ENCODE peak calls at places on chromosomes 5 and 9, in seven cellular contexts. Y is mesendoderm, Q is H1, H is neuronal stem cell, P is H9, C is mesenchymal stem cell, R is IMR-90. A is an unnamed sample.

GRCh38 chr9:6367128-6367741 is 39.1 kb downstream of the TPD52L3 start:
- DNase-seq in C (no peak), R (peak; percentile 29), P (no peak), Y (no peak), Q (no peak), H (no peak), A (no peak)

GRCh38 chr5:110354341-110354740 is 372.1 kb downstream of the TMEM232 start:
- DNase-seq in C (no peak), R (no peak), P (no peak), Q (no peak), Y (no peak), H (no peak), A (no peak)

GRCh38 chr5:53089481-53089976 is 20.0 kb downstream of the MOCS2 start:
- DNase-seq in Y (no peak), P (no peak), C (no peak), H (no peak), Q (no peak), R (peak; percentile 34), A (peak; percentile 2)

GRCh38 chr9:125043148-125043547 is 100.2 kb downstream of the SCAI start:
- DNase-seq in C (no peak), P (no peak), Q (no peak), Y (no peak), R (no peak), H (no peak), A (no peak)

GRCh38 chr5:5105531-5105930 is 34.6 kb upstream of the ADAMTS16 start:
- DNase-seq in C (no peak), Y (no peak), P (no peak), R (no peak), Q (no peak), H (no peak), A (no peak)

GRCh38 chr5:119785057-119785456 is 155.7 kb downstream of the FAM170A start:
- DNase-seq in P (no peak), C (no peak), H (no peak), Y (no peak), Q (no peak), R (no peak), A (no peak)

GRCh38 chr5:34771076-34771475 is 67.9 kb upstream of the TTC23L start:
- DNase-seq in R (no peak), H (no peak), Q (no peak), P (no peak), Y (no peak), C (no peak), A (peak; percentile 97)

GRCh38 chr5:91283326-91283725 is 99.8 kb downstream of the ARRDC3 start:
- DNase-seq in Q (no peak), R (no peak), H (no peak), P (no peak), C (no peak), Y (no peak), A (peak; percentile 63)

GRCh38 chr9:92974161-92974661 is 26.9 kb downstream of the FGD3 start:
- DNase-seq in Y (no peak), H (no peak), Q (no peak), P (no peak), C (no peak), R (no peak), A (peak; percentile 92)

GRCh38 chr5:113311301-113311700 is 123.5 kb downstream of the TSSK1B start:
- DNase-seq in R (no peak), Y (no peak), H (no peak), P (no peak), Q (no peak), C (no peak), A (peak; percentile 16)

GRCh38 chr9:7780261-7780988 is 19.2 kb downstream of the DMAC1 start:
- DNase-seq in H (peak; percentile 14), C (peak; percentile 64), P (no peak), Y (peak; percentile 28), Q (no peak), R (peak; percentile 73), A (no peak)

GRCh38 chr5:125023673-125024072 is 277.2 kb upstream of the ZNF608 start:
- DNase-seq in Q (no peak), Y (no peak), P (no peak), H (no peak), C (no peak), R (peak; percentile 39), A (no peak)

GRCh38 chr5:119016125-119016774 is 27.9 kb upstream of the DTWD2 start:
- DNase-seq in C (no peak), P (no peak), Y (no peak), H (no peak), R (no peak), Q (no peak), A (no peak)

GRCh38 chr9:125683486-125683885 is 23.5 kb downstream of the MAPKAP1 start:
- DNase-seq in C (no peak), Y (no peak), Q (no peak), R (peak; percentile 86), P (no peak), H (no peak), A (no peak)

GRCh38 chr9:37369671-37370070 is 52.8 kb upstream of the GRHPR start:
- DNase-seq in C (no peak), R (no peak), P (no peak), Q (no peak), Y (no peak), H (no peak), A (no peak)

DNA sequence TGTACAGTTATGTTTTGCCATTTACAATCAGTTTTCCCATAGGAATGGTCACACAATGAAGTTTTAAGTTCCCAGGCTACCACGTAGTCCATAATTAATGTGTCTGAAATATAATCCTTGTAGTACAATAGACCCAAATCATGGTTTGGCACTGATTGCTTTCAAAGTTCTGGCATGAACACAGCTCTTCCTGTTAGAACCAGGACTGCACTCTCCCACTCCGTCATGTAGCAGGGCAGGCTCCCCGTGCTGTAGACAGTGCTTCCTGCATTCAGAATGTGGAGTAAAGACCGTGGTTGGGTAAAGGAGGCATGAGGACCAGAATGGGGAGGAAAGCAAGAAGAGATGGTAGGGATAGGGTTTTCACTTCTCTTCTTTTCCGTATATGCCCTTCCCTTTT is 4.0 kb downstream of the SEC61B start:
- DNase-seq in Y (no peak), R (no peak), H (no peak), Q (no peak), C (no peak), P (no peak), A (no peak)
- H3K23ac ChIP-seq in Y (no peak overlapping the region), R (no peak overlapping the region), H (no peak overlapping the region), Q (no peak overlapping the region), C (no peak overlapping the region), P (no peak overlapping the region), A (no peak overlapping the region)

DNA sequence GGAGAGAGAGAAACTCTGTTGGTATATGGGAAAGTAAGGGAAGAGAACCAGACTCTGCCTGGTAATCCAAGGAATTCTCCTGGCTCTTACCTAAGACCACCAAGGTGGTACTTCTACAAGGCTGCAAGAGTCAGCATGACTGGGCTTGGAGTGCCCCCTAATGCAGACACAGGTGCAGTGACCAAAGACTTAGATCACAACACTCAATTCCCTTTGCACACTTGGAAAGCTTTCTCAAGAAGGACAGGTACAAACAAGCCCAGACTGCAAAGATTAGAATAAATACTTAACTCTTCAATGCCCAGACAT is 25.2 kb downstream of the UGT3A2 start:
- DNase-seq in P (peak; percentile 46), C (no peak), R (no peak), Q (no peak), H (no peak), Y (peak; percentile 69), A (no peak)
- H2BK120ac ChIP-seq in P (no peak overlapping the region), C (no peak overlapping the region), R (no peak overlapping the region), Q (no peak overlapping the region), H (no peak overlapping the region), Y (no peak overlapping the region), A (no peak overlapping the region)

GRCh38 chr9:34671307-34671706 is 8.8 kb upstream of the CCL27 start:
- DNase-seq in P (no peak), Y (peak; percentile 9), R (no peak), Q (no peak), H (no peak), C (no peak), A (no peak)
- H3K23ac ChIP-seq in P (no peak overlapping the region), Y (no peak overlapping the region), R (no peak overlapping the region), Q (no peak overlapping the region), H (no peak overlapping the region), C (no peak overlapping the region), A (no peak overlapping the region)

GRCh38 chr9:109707355-109707754 is 72.6 kb upstream of the PALM2AKAP2 start:
- DNase-seq in C (no peak), Q (no peak), Y (no peak), R (no peak), P (no peak), H (no peak), A (no peak)
- H2BK120ac ChIP-seq in C (no peak overlapping the region), Q (no peak overlapping the region), Y (no peak overlapping the region), R (no peak overlapping the region), P (no peak overlapping the region), H (no peak overlapping the region), A (no peak overlapping the region)

DNA sequence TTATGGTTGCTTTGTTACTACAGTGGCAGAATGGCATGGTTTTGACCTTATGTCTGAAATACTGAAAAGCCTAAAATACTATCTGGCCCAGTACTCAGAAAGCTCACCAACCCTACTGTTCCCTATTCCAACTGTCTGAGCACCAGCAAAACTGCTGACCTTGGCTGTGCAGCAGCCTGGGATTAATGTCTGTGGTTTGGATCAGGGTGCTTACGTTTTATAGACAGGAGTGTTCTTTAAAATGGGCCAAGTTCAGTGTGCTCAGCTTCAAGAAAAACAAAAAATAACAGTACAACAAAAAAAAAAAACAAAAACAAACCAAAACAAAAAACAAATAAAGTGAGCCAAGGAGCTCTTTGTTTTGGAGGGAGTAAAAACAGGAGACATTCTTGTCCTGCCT is 36.4 kb downstream of the SLC28A3 start:
- DNase-seq in Y (no peak), P (no peak), R (no peak), Q (no peak), C (no peak), H (no peak), A (no peak)
- H3K23ac ChIP-seq in Y (no peak overlapping the region), P (no peak overlapping the region), R (no peak overlapping the region), Q (no peak overlapping the region), C (no peak overlapping the region), H (no peak overlapping the region), A (no peak overlapping the region)

GRCh38 chr5:168895295-168896019 is 316.3 kb upstream of the PANK3 start:
- DNase-seq in R (no peak), P (no peak), Y (no peak), H (no peak), Q (no peak), C (no peak), A (peak; percentile 17)
- H2BK120ac ChIP-seq in R (no peak overlapping the region), P (no peak overlapping the region), Y (no peak overlapping the region), H (no peak overlapping the region), Q (no peak overlapping the region), C (no peak overlapping the region), A (no peak overlapping the region)

DNA sequence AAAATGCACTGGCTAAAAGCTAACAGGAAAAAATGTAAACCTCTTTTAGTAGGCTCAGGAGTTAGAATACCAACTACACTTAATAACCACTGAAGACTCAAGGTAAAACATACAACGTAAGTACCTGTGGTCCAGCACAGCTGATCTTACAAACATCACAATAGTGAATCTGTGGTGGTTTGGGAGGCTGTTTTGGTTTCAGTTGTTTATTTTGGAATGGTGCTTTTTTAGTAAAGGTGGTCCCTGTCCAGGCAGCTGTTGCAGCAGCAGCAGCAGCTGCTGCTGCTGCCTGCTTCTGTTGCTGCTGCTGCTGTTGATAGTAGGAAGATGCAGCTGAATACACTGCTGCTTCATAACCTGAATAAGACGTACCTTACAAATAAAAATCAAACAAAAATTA is 37.9 kb downstream of the ZFR start:
- DNase-seq in C (no peak), H (no peak), R (no peak), Q (no peak), Y (no peak), P (no peak), A (no peak)
- H3K23ac ChIP-seq in C (no peak overlapping the region), H (no peak overlapping the region), R (no peak overlapping the region), Q (no peak overlapping the region), Y (no peak overlapping the region), P (no peak overlapping the region), A (no peak overlapping the region)

A was measured in trophoblast cell.